ENCODE peak calls at places on chromosomes 13 and 19, in ten cellular contexts. One of them, this sample, is unnamed. For H3K36me3, the result is how much of the 10 kb centered on the place peaks cover.

GRCh38 chr13:49443327-49443688 is 556 bp downstream of the CAB39L start:
- DNase-seq in mucosa of descending colon: no peak
- DNase-seq in fibroblast of lung: peak
- DNase-seq in body of pancreas: no peak
- DNase-seq in endothelial cell of umbilical vein: peak
- DNase-seq in upper lobe of right lung: no peak
- DNase-seq in stomach: no peak
- DNase-seq in CD8-positive, alpha-beta T cell: no peak
- DNase-seq in brain microvascular endothelial cell: no peak
- DNase-seq in BE2C: no peak
- DNase-seq in this sample: no peak

GRCh38 chr19:18306209-18306902 is 16.5 kb downstream of the LSM4 start:
- DNase-seq in CD8-positive, alpha-beta T cell: no peak
- DNase-seq in BE2C: no peak
- DNase-seq in stomach: no peak
- DNase-seq in fibroblast of lung: no peak
- DNase-seq in body of pancreas: no peak
- DNase-seq in endothelial cell of umbilical vein: no peak
- DNase-seq in brain microvascular endothelial cell: no peak
- DNase-seq in mucosa of descending colon: peak
- DNase-seq in upper lobe of right lung: no peak
- DNase-seq in this sample: no peak

GRCh38 chr19:30664358-30665058 is 292.3 kb downstream of the ZNF536 start:
- DNase-seq in mucosa of descending colon: no peak
- DNase-seq in endothelial cell of umbilical vein: no peak
- DNase-seq in stomach: peak
- DNase-seq in BE2C: peak
- DNase-seq in body of pancreas: peak
- DNase-seq in fibroblast of lung: peak
- DNase-seq in upper lobe of right lung: no peak
- DNase-seq in brain microvascular endothelial cell: peak
- DNase-seq in CD8-positive, alpha-beta T cell: no peak
- DNase-seq in this sample: no peak

GRCh38 chr13:59658027-59658735 is 505.5 kb downstream of the DIAPH3 start:
- DNase-seq in brain microvascular endothelial cell: no peak
- DNase-seq in upper lobe of right lung: no peak
- DNase-seq in BE2C: no peak
- DNase-seq in endothelial cell of umbilical vein: no peak
- DNase-seq in mucosa of descending colon: no peak
- DNase-seq in stomach: no peak
- DNase-seq in body of pancreas: no peak
- DNase-seq in CD8-positive, alpha-beta T cell: no peak
- DNase-seq in fibroblast of lung: no peak
- DNase-seq in this sample: no peak

GRCh38 chr13:48449656-48450055 is 36.7 kb upstream of the LPAR6 start:
- DNase-seq in brain microvascular endothelial cell: no peak
- DNase-seq in body of pancreas: no peak
- DNase-seq in CD8-positive, alpha-beta T cell: no peak
- DNase-seq in mucosa of descending colon: no peak
- DNase-seq in endothelial cell of umbilical vein: no peak
- DNase-seq in BE2C: no peak
- DNase-seq in stomach: no peak
- DNase-seq in upper lobe of right lung: no peak
- DNase-seq in fibroblast of lung: peak
- DNase-seq in this sample: no peak

GRCh38 chr19:860481-861098 is 1.1 kb downstream of the CFD start:
- DNase-seq in fibroblast of lung: peak
- DNase-seq in endothelial cell of umbilical vein: no peak
- DNase-seq in mucosa of descending colon: peak
- DNase-seq in upper lobe of right lung: peak
- DNase-seq in BE2C: peak
- DNase-seq in brain microvascular endothelial cell: no peak
- DNase-seq in CD8-positive, alpha-beta T cell: peak
- DNase-seq in body of pancreas: peak
- DNase-seq in stomach: peak
- DNase-seq in this sample: peak

GRCh38 chr19:56105090-56105701 is 15.9 kb downstream of the ZNF787 start:
- DNase-seq in body of pancreas: peak
- DNase-seq in fibroblast of lung: peak
- DNase-seq in stomach: peak
- DNase-seq in brain microvascular endothelial cell: no peak
- DNase-seq in BE2C: peak
- DNase-seq in endothelial cell of umbilical vein: peak
- DNase-seq in upper lobe of right lung: peak
- DNase-seq in CD8-positive, alpha-beta T cell: peak
- DNase-seq in mucosa of descending colon: peak
- DNase-seq in this sample: peak

GRCh38 chr19:13588953-13589833 is 82.9 kb upstream of the CACNA1A start:
- DNase-seq in mucosa of descending colon: peak
- DNase-seq in fibroblast of lung: peak
- DNase-seq in body of pancreas: peak
- DNase-seq in endothelial cell of umbilical vein: peak
- DNase-seq in stomach: peak
- DNase-seq in BE2C: peak
- DNase-seq in upper lobe of right lung: peak
- DNase-seq in CD8-positive, alpha-beta T cell: peak
- DNase-seq in brain microvascular endothelial cell: peak
- DNase-seq in this sample: peak

GRCh38 chr19:30169196-30169900 is 202.8 kb upstream of the ZNF536 start:
- DNase-seq in CD8-positive, alpha-beta T cell: no peak
- DNase-seq in body of pancreas: no peak
- DNase-seq in upper lobe of right lung: no peak
- DNase-seq in endothelial cell of umbilical vein: no peak
- DNase-seq in mucosa of descending colon: no peak
- DNase-seq in brain microvascular endothelial cell: no peak
- DNase-seq in fibroblast of lung: no peak
- DNase-seq in BE2C: no peak
- DNase-seq in stomach: no peak
- DNase-seq in this sample: no peak

GRCh38 chr19:56107626-56108351 is 13.3 kb downstream of the ZNF787 start:
- DNase-seq in upper lobe of right lung: no peak
- DNase-seq in CD8-positive, alpha-beta T cell: no peak
- DNase-seq in BE2C: no peak
- DNase-seq in stomach: peak
- DNase-seq in mucosa of descending colon: no peak
- DNase-seq in brain microvascular endothelial cell: no peak
- DNase-seq in body of pancreas: peak
- DNase-seq in endothelial cell of umbilical vein: no peak
- DNase-seq in fibroblast of lung: no peak
- DNase-seq in this sample: no peak

GRCh38 chr13:97978661-97979450 is 25.4 kb downstream of the IPO5 start:
- DNase-seq in body of pancreas: no peak
- DNase-seq in BE2C: no peak
- DNase-seq in fibroblast of lung: peak
- DNase-seq in CD8-positive, alpha-beta T cell: no peak
- DNase-seq in mucosa of descending colon: no peak
- DNase-seq in brain microvascular endothelial cell: no peak
- DNase-seq in stomach: no peak
- DNase-seq in upper lobe of right lung: no peak
- DNase-seq in endothelial cell of umbilical vein: peak
- DNase-seq in this sample: no peak

GRCh38 chr19:2612619-2613249 is 89.8 kb downstream of the GNG7 start:
- DNase-seq in BE2C: no peak
- DNase-seq in fibroblast of lung: no peak
- DNase-seq in stomach: no peak
- DNase-seq in brain microvascular endothelial cell: no peak
- DNase-seq in endothelial cell of umbilical vein: no peak
- DNase-seq in mucosa of descending colon: no peak
- DNase-seq in CD8-positive, alpha-beta T cell: no peak
- DNase-seq in body of pancreas: no peak
- DNase-seq in upper lobe of right lung: no peak
- DNase-seq in this sample: peak

GRCh38 chr13:110062777-110063442 is 244.0 kb downstream of the COL4A1 start:
- DNase-seq in stomach: no peak
- DNase-seq in mucosa of descending colon: no peak
- DNase-seq in BE2C: no peak
- DNase-seq in upper lobe of right lung: no peak
- DNase-seq in fibroblast of lung: no peak
- DNase-seq in endothelial cell of umbilical vein: no peak
- DNase-seq in body of pancreas: peak
- DNase-seq in brain microvascular endothelial cell: no peak
- DNase-seq in CD8-positive, alpha-beta T cell: no peak
- DNase-seq in this sample: no peak

DNA sequence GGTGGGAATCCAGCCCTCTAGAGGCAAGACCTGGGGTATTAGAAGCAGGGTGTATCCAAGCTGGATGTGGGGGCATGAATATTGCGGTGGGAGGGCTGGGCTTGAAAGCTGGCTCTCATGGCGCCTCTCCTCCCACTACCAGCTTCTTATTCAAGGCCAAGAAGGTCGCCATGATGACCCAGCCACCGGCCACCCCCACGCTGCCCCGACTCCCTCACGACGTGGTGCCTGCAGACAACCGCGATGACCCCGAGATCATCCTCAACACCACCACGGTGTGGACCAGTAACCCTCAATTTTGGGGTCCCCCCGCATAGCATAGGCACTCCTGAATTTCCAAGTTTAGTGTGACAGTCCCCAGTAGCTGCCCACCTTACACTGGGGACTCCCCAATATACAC is 41.7 kb downstream of the RYR1 start:
- DNase-seq in mucosa of descending colon: no peak
- DNase-seq in body of pancreas: no peak
- DNase-seq in fibroblast of lung: no peak
- DNase-seq in CD8-positive, alpha-beta T cell: no peak
- DNase-seq in stomach: no peak
- DNase-seq in BE2C: no peak
- DNase-seq in endothelial cell of umbilical vein: no peak
- DNase-seq in brain microvascular endothelial cell: no peak
- DNase-seq in upper lobe of right lung: no peak
- DNase-seq in this sample: no peak
- H3K36me3 ChIP-seq in mucosa of descending colon: under half
- H3K36me3 ChIP-seq in body of pancreas: under half
- H3K36me3 ChIP-seq in fibroblast of lung: under half
- H3K36me3 ChIP-seq in CD8-positive, alpha-beta T cell: under half
- H3K36me3 ChIP-seq in stomach: under half
- H3K36me3 ChIP-seq in BE2C: under half
- H3K36me3 ChIP-seq in endothelial cell of umbilical vein: under half
- H3K36me3 ChIP-seq in brain microvascular endothelial cell: under half
- H3K36me3 ChIP-seq in upper lobe of right lung: under half
- H3K36me3 ChIP-seq in this sample: under half

GRCh38 chr13:43079392-43079931 is 56.1 kb downstream of the DNAJC15 start:
- DNase-seq in endothelial cell of umbilical vein: peak
- DNase-seq in CD8-positive, alpha-beta T cell: no peak
- DNase-seq in brain microvascular endothelial cell: no peak
- DNase-seq in fibroblast of lung: no peak
- DNase-seq in mucosa of descending colon: no peak
- DNase-seq in stomach: no peak
- DNase-seq in upper lobe of right lung: no peak
- DNase-seq in BE2C: no peak
- DNase-seq in body of pancreas: no peak
- DNase-seq in this sample: no peak
- H3K4me3 ChIP-seq in endothelial cell of umbilical vein: no peak
- H3K4me3 ChIP-seq in CD8-positive, alpha-beta T cell: no peak
- H3K4me3 ChIP-seq in brain microvascular endothelial cell: no peak
- H3K4me3 ChIP-seq in fibroblast of lung: no peak
- H3K4me3 ChIP-seq in mucosa of descending colon: no peak
- H3K4me3 ChIP-seq in stomach: no peak
- H3K4me3 ChIP-seq in upper lobe of right lung: no peak
- H3K4me3 ChIP-seq in BE2C: no peak
- H3K4me3 ChIP-seq in body of pancreas: no peak
- H3K4me3 ChIP-seq in this sample: no peak

GRCh38 chr19:48711106-48711662 is 8.3 kb downstream of the MAMSTR start:
- DNase-seq in brain microvascular endothelial cell: no peak
- DNase-seq in fibroblast of lung: no peak
- DNase-seq in body of pancreas: no peak
- DNase-seq in BE2C: no peak
- DNase-seq in stomach: no peak
- DNase-seq in CD8-positive, alpha-beta T cell: no peak
- DNase-seq in upper lobe of right lung: no peak
- DNase-seq in endothelial cell of umbilical vein: no peak
- DNase-seq in mucosa of descending colon: no peak
- DNase-seq in this sample: no peak

GRCh38 chr19:48715276-48715675 is 4.2 kb downstream of the MAMSTR start:
- DNase-seq in body of pancreas: no peak
- DNase-seq in BE2C: no peak
- DNase-seq in fibroblast of lung: no peak
- DNase-seq in CD8-positive, alpha-beta T cell: no peak
- DNase-seq in endothelial cell of umbilical vein: no peak
- DNase-seq in stomach: no peak
- DNase-seq in mucosa of descending colon: no peak
- DNase-seq in upper lobe of right lung: no peak
- DNase-seq in brain microvascular endothelial cell: no peak
- DNase-seq in this sample: peak

GRCh38 chr19:48714759-48715261 is 4.7 kb downstream of the MAMSTR start:
- DNase-seq in mucosa of descending colon: no peak
- DNase-seq in stomach: no peak
- DNase-seq in upper lobe of right lung: no peak
- DNase-seq in fibroblast of lung: no peak
- DNase-seq in brain microvascular endothelial cell: no peak
- DNase-seq in endothelial cell of umbilical vein: peak
- DNase-seq in CD8-positive, alpha-beta T cell: no peak
- DNase-seq in body of pancreas: no peak
- DNase-seq in BE2C: no peak
- DNase-seq in this sample: no peak

GRCh38 chr19:48713864-48714755 is 5.4 kb downstream of the MAMSTR start:
- DNase-seq in upper lobe of right lung: peak
- DNase-seq in CD8-positive, alpha-beta T cell: peak
- DNase-seq in brain microvascular endothelial cell: peak
- DNase-seq in fibroblast of lung: peak
- DNase-seq in BE2C: peak
- DNase-seq in endothelial cell of umbilical vein: peak
- DNase-seq in body of pancreas: peak
- DNase-seq in stomach: peak
- DNase-seq in mucosa of descending colon: peak
- DNase-seq in this sample: peak

GRCh38 chr19:48713041-48713863 is 6.3 kb downstream of the MAMSTR start:
- DNase-seq in upper lobe of right lung: no peak
- DNase-seq in CD8-positive, alpha-beta T cell: no peak
- DNase-seq in brain microvascular endothelial cell: peak
- DNase-seq in stomach: no peak
- DNase-seq in BE2C: no peak
- DNase-seq in body of pancreas: no peak
- DNase-seq in mucosa of descending colon: no peak
- DNase-seq in fibroblast of lung: no peak
- DNase-seq in endothelial cell of umbilical vein: no peak
- DNase-seq in this sample: no peak
- TF ChIP-seq CTCF in upper lobe of right lung: no peak
- TF ChIP-seq CTCF in CD8-positive, alpha-beta T cell: peak
- TF ChIP-seq CTCF in brain microvascular endothelial cell: peak
- TF ChIP-seq CTCF in stomach: no peak
- TF ChIP-seq CTCF in BE2C: peak
- TF ChIP-seq CTCF in body of pancreas: no peak
- TF ChIP-seq CTCF in mucosa of descending colon: no peak
- TF ChIP-seq CTCF in fibroblast of lung: peak
- TF ChIP-seq CTCF in endothelial cell of umbilical vein: peak
- TF ChIP-seq CTCF in this sample: no peak

DNA sequence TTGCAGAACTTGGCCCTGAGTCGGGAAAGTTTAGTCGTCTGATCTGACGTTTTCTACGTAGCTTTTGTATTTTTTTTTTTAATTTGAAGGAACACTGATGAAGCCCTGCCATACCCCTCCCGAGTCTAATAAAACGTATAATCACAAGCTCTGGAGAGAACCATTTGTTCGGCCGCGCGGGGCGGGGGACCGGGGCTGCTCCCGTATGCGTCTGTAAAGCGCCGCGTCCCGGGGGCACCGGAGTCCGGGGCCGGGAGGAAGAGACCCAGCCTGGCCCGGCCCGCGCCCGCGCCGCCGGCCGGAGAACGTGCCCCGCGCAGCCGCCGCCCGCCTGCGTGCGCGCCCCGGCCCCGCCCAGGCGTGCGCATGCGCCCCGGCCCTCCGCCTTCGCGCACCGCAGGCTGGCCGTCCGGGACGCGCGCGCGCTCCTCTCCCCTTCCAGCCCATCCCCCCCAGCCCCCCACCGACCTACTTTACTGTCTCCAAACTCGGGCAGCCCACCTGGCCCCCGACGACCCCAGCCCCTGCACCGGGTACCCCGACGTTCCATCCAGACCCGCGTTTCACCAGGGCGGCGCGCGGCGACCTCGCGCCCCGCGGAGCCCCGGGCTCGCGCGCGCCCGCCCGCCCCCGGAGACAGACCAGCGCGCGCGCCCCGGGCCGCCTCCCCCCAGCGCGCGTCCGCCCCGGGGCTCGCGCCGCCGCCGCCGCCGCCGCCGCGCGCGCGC is 780 bp upstream of the USF2 start:
- DNase-seq in body of pancreas: peak
- DNase-seq in brain microvascular endothelial cell: peak
- DNase-seq in stomach: peak
- DNase-seq in upper lobe of right lung: peak
- DNase-seq in fibroblast of lung: peak
- DNase-seq in endothelial cell of umbilical vein: peak
- DNase-seq in CD8-positive, alpha-beta T cell: peak
- DNase-seq in mucosa of descending colon: peak
- DNase-seq in BE2C: peak
- DNase-seq in this sample: peak
- H3K36me3 ChIP-seq in body of pancreas: under half
- H3K36me3 ChIP-seq in brain microvascular endothelial cell: under half
- H3K36me3 ChIP-seq in stomach: under half
- H3K36me3 ChIP-seq in upper lobe of right lung: under half
- H3K36me3 ChIP-seq in fibroblast of lung: under half
- H3K36me3 ChIP-seq in endothelial cell of umbilical vein: under half
- H3K36me3 ChIP-seq in CD8-positive, alpha-beta T cell: under half
- H3K36me3 ChIP-seq in mucosa of descending colon: under half
- H3K36me3 ChIP-seq in BE2C: under half
- H3K36me3 ChIP-seq in this sample: half or more

This sample was measured in lower lobe of right lung.